ENCODE peak calls at places on chromosomes 13 and 19, in ten cellular contexts. R is progenitor cell of endocrine pancreas, K is left lung, D is fibroblast of pulmonary artery, C is AG04449, B is psoas muscle, A is Panc1, S is IMR-90, Z is sigmoid colon, Q is neural crest cell. H is an unnamed sample.

GRCh38 chr13:91664036-91664435 is 265.6 kb downstream of the GPC5 start:
- DNase-seq in R (no peak), K (no peak), D (no peak), C (no peak), B (no peak), A (no peak), S (peak), Z (no peak), Q (no peak), H (no peak)

GRCh38 chr13:112870737-112871287 is 98.2 kb upstream of the MCF2L start:
- DNase-seq in R (no peak), K (peak), D (no peak), C (no peak), B (no peak), A (no peak), S (no peak), Z (peak), Q (no peak), H (no peak)

GRCh38 chr13:20553309-20553708 is 13.6 kb upstream of the IFT88 start:
- DNase-seq in R (no peak), K (no peak), D (no peak), C (no peak), B (no peak), A (no peak), S (no peak), Z (no peak), Q (peak), H (no peak)

GRCh38 chr13:73521291-73521626 is 462.5 kb downstream of the KLF5 start:
- DNase-seq in R (no peak), K (no peak), D (no peak), C (no peak), B (no peak), A (no peak), S (no peak), Z (no peak), Q (no peak), H (no peak)

GRCh38 chr19:3387645-3388589 is 21.5 kb downstream of the NFIC start:
- DNase-seq in R (no peak), K (peak), D (no peak), C (no peak), B (peak), A (no peak), S (peak), Z (peak), Q (no peak), H (peak)

GRCh38 chr13:45792827-45793303 is 58.7 kb downstream of the SIAH3 start:
- DNase-seq in R (no peak), K (no peak), D (no peak), C (no peak), B (no peak), A (no peak), S (no peak), Z (no peak), Q (no peak), H (no peak)

GRCh38 chr19:18091217-18091608 is 4.5 kb upstream of the IL12RB1 start:
- DNase-seq in R (no peak), K (peak), D (no peak), C (no peak), B (peak), A (no peak), S (no peak), Z (peak), Q (no peak), H (peak)

GRCh38 chr19:40279120-40279551 is 6.0 kb downstream of the AKT2 start:
- DNase-seq in R (no peak), K (no peak), D (peak), C (no peak), B (peak), A (no peak), S (peak), Z (peak), Q (no peak), H (peak)

GRCh38 chr19:47541507-47541906 is 26.6 kb upstream of the NAPA start:
- DNase-seq in R (no peak), K (no peak), D (no peak), C (no peak), B (no peak), A (no peak), S (no peak), Z (no peak), Q (no peak), H (no peak)

GRCh38 chr13:103878891-103879605 is 812.8 kb upstream of the SLC10A2 start:
- DNase-seq in R (no peak), K (no peak), D (peak), C (no peak), B (no peak), A (no peak), S (no peak), Z (no peak), Q (no peak), H (no peak)

GRCh38 chr13:29676535-29676934 is 81.0 kb upstream of the SLC7A1 start:
- DNase-seq in R (no peak), K (no peak), D (peak), C (peak), B (no peak), A (no peak), S (peak), Z (no peak), Q (no peak), H (no peak)

GRCh38 chr13:29846475-29847256 is 3.8 kb downstream of the UBL3 start:
- DNase-seq in R (no peak), K (no peak), D (no peak), C (no peak), B (no peak), A (no peak), S (no peak), Z (no peak), Q (no peak), H (no peak)

GRCh38 chr13:30744056-30744684 is 8.8 kb downstream of the ALOX5AP start:
- DNase-seq in R (no peak), K (peak), D (no peak), C (no peak), B (no peak), A (no peak), S (peak), Z (no peak), Q (no peak), H (peak)

GRCh38 chr13:59000770-59001169 is 1163.0 kb downstream of the DIAPH3 start:
- DNase-seq in R (no peak), K (no peak), D (no peak), C (no peak), B (no peak), A (no peak), S (no peak), Z (no peak), Q (no peak), H (no peak)

GRCh38 chr13:24727731-24728601 is 36.0 kb upstream of the RNF17 start:
- DNase-seq in R (no peak), K (no peak), D (peak), C (peak), B (no peak), A (peak), S (peak), Z (no peak), Q (peak), H (peak)

GRCh38 chr13:30755678-30756077 is 20.3 kb downstream of the ALOX5AP start:
- DNase-seq in R (no peak), K (no peak), D (no peak), C (no peak), B (no peak), A (no peak), S (no peak), Z (no peak), Q (no peak), H (no peak)

GRCh38 chr19:19732579-19733501 is at the start of gene ZNF14:
- DNase-seq in R (peak), K (peak), D (peak), C (peak), B (peak), A (peak), S (peak), Z (peak), Q (peak), H (peak)
- TF ChIP-seq CTCF in R (peak), K (no peak), D (peak), C (peak), B (no peak), A (no peak), S (peak), Z (no peak), Q (peak), H (no peak)

GRCh38 chr19:36030264-36031148 is 2.2 kb downstream of the CLIP3 start:
- DNase-seq in R (no peak), K (no peak), D (peak), C (no peak), B (peak), A (no peak), S (peak), Z (no peak), Q (no peak), H (no peak)
- TF ChIP-seq CTCF in R (no peak), K (no peak), D (peak), C (peak), B (no peak), A (no peak), S (no peak), Z (no peak), Q (no peak), H (no peak)

DNA sequence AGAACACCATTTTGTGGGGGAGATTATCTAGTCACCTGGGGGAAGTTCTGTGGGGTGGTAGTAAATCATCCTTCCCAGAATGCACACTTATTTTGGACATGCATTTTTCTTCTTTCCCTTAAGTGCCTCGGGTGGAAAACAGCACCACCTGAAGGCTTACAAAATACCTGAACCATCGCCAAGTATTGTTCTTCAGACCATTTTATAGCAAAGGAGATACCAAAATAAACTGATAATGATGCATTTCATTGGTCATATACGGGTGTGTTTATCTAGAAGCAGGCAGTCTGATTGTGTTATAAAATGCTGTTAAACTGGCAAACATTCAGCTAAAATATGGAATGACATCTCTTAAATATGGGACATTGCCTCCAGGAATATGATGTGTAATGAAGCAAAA is 1034.7 kb downstream of the SLITRK1 start:
- DNase-seq in R (no peak), K (no peak), D (peak), C (no peak), B (no peak), A (no peak), S (no peak), Z (no peak), Q (no peak), H (no peak)
- TF ChIP-seq CTCF in R (peak), K (no peak), D (no peak), C (no peak), B (no peak), A (no peak), S (no peak), Z (no peak), Q (no peak), H (no peak)

DNA sequence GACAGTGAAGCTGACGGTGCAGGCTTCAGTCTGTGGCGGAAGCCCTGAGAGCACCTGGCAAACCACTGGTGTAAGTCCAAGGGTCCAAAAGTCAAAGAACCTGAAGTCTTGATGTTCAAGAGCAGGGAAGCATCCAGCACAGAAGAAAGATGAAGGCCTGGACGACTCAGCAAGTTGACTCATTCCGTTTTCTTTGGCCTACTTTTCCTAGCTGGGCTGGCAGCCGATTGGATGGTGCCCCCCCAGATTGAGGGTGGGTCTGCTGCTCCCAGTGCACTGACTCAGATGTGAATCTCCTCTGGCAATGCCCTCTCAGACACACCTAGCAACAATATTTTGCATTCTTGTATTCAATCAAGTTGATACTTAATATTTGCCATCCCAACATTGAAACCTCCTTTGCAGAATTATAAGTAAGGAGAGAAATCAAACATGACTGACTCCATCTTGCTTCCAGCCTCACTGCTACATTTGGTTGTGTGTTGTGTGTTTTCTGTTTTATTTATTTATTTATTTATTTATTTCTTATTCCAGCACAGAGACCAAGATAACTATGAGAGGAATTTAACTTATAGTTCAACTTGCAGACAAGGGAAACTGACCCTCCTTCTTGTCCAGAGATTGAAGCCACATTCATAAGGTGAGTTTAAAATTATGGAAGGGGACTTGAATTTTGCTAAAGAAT is 32.8 kb downstream of the IGFL2 start:
- DNase-seq in R (no peak), K (no peak), D (no peak), C (no peak), B (no peak), A (no peak), S (peak), Z (no peak), Q (no peak), H (no peak)
- TF ChIP-seq CTCF in R (no peak), K (no peak), D (no peak), C (no peak), B (no peak), A (no peak), S (no peak), Z (no peak), Q (no peak), H (no peak)

GRCh38 chr13:40755082-40755755 is 15.8 kb downstream of the MRPS31 start:
- DNase-seq in R (no peak), K (no peak), D (no peak), C (no peak), B (no peak), A (no peak), S (no peak), Z (no peak), Q (no peak), H (no peak)

GRCh38 chr13:40749327-40749726 is 21.7 kb downstream of the MRPS31 start:
- DNase-seq in R (no peak), K (no peak), D (peak), C (no peak), B (no peak), A (no peak), S (no peak), Z (no peak), Q (no peak), H (no peak)
- TF ChIP-seq CTCF in R (peak), K (no peak), D (peak), C (no peak), B (no peak), A (no peak), S (peak), Z (no peak), Q (peak), H (no peak)

GRCh38 chr19:19131989-19132388 is 6.3 kb downstream of the TMEM161A start:
- DNase-seq in R (no peak), K (no peak), D (no peak), C (no peak), B (no peak), A (no peak), S (no peak), Z (no peak), Q (no peak), H (no peak)
- TF ChIP-seq CTCF in R (no peak), K (no peak), D (no peak), C (no peak), B (no peak), A (no peak), S (no peak), Z (no peak), Q (no peak), H (no peak)

DNA sequence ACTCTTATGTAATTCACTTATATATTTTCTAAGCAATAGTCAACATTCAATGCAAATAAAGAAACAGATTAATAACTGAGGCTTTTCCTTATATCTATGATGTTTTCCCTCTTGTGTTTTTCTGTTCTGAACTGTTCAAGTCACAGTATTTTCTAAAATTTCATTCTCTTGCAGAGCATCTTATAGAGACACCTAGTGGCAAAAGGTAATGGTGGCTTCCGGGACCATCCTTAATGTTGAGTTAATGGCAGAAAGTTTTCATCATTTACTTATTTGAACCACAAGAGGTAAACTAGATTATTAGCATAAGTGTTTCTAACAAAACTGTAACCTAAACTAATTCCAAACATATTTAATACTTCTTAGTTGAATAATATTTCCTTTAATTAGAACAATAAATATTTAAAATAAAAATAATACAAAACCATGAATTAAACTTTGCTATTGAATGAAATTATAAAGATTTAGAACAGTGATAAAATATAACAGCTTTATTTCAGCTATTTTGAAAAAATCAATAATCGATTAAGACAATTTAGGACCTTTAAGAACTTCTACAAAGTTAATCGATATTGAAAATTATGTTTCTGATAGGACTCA is 1.7 kb upstream of the SLITRK5 start:
- DNase-seq in R (no peak), K (no peak), D (peak), C (no peak), B (no peak), A (no peak), S (peak), Z (no peak), Q (no peak), H (no peak)
- TF ChIP-seq CTCF in R (peak), K (no peak), D (peak), C (no peak), B (no peak), A (peak), S (peak), Z (no peak), Q (peak), H (peak)

H was measured in lower lobe of right lung.